ENCODE peak calls at places on chromosomes 2 and 18, in six cellular contexts. X is ovary, M is A549, Z is K562, Y is tibial nerve, O is HepG2. N is an unnamed sample.

GRCh38 chr2:202014328-202015034 is 19.2 kb upstream of the FZD7 start:
- DNase-seq in Z (no peak), X (no peak), M (no peak), O (no peak), Y (no peak), N (no peak)

GRCh38 chr2:14634223-14634884 is 1.8 kb downstream of the LRATD1 start:
- DNase-seq in Y (peak), X (peak), O (peak), Z (peak), M (peak), N (peak)

GRCh38 chr18:58848685-58849084 is 16.0 kb upstream of the ZNF532 start:
- DNase-seq in M (no peak), X (no peak), Z (no peak), O (no peak), Y (no peak), N (no peak)

GRCh38 chr2:224146356-224147160 is 107.5 kb upstream of the SERPINE2 start:
- DNase-seq in X (no peak), Z (no peak), M (no peak), Y (no peak), O (peak), N (peak)

GRCh38 chr2:101307950-101308431 is 510 bp downstream of the RNF149 start:
- DNase-seq in O (no peak), Z (no peak), X (peak), M (peak), Y (no peak), N (peak)

GRCh38 chr2:237429761-237430160 is 15.8 kb upstream of the COL6A3 start:
- DNase-seq in Y (no peak), Z (no peak), X (no peak), M (no peak), O (no peak), N (no peak)

GRCh38 chr2:112692496-112692911 is 28.3 kb upstream of the NT5DC4 start:
- DNase-seq in Y (peak), X (no peak), M (peak), Z (peak), O (peak), N (peak)

GRCh38 chr2:24910245-24910644 is 9.8 kb downstream of the ADCY3 start:
- DNase-seq in M (no peak), O (no peak), Z (no peak), Y (no peak), X (no peak), N (no peak)

GRCh38 chr2:95179451-95179850 is 13.8 kb downstream of the ZNF2 start:
- DNase-seq in X (no peak), Y (no peak), O (no peak), Z (no peak), M (no peak), N (peak)

GRCh38 chr18:9139400-9140039 is 2.9 kb downstream of the ANKRD12 start:
- DNase-seq in M (no peak), X (no peak), Y (no peak), O (no peak), Z (no peak), N (no peak)

GRCh38 chr18:9135081-9135911 is 1.3 kb upstream of the ANKRD12 start:
- DNase-seq in X (no peak), Y (no peak), M (no peak), O (no peak), Z (no peak), N (no peak)

GRCh38 chr18:9135912-9136314 is 668 bp upstream of the ANKRD12 start:
- DNase-seq in X (no peak), O (peak), Z (peak), M (peak), Y (no peak), N (peak)

GRCh38 chr18:9137168-9138066 is 836 bp downstream of the ANKRD12 start:
- DNase-seq in Y (peak), X (peak), Z (peak), M (peak), O (peak), N (peak)

GRCh38 chr18:9136315-9137141 is at the start of gene ANKRD12:
- DNase-seq in Y (peak), O (peak), Z (peak), X (peak), M (peak), N (peak)
- TF ChIP-seq EP300 in Y (peak), O (peak), Z (peak), X (no peak), M (no peak), N (no peak)

DNA sequence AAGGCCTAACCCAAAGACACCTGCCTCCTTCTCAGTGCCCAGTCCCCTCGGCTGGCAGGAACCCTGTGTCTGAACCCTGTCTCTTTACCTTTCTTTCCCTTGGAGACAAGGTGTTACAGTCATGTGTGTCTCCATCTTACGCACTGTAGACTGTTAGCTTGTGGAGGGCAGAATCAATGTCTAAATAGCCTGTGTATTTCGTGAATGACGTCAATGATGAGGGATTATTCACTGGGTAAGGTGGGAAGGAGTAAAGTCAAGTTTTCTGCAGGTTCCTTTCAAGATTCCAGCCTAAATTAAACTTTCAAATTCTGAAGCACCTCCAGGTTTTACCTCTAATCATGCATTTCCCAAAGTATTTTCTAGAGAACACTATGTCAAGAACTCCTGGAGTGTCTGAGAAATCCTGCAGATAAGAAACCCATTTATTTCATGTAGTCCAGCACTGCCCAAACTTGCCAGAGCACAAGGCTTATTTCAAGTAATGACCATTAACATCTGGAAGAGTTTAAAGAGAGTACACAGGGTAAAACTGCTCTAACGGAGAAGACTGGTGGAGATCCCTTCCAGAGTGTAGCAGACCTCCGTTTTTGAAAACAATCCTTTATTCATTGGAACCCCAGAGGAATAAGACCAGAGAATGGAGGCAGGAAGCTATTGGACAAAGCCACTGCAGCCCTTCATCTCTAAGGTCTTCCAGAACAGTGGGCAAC is 72.8 kb downstream of the KCNF1 start:
- DNase-seq in Z (no peak), Y (no peak), X (no peak), M (no peak), O (no peak), N (no peak)
- TF ChIP-seq EP300 in Z (no peak), Y (no peak), X (no peak), M (no peak), O (no peak), N (no peak)

GRCh38 chr18:46296656-46297055 is 192.5 kb downstream of the HAUS1 start:
- DNase-seq in O (no peak), X (no peak), M (no peak), Z (no peak), Y (no peak), N (no peak)

GRCh38 chr18:46294751-46295150 is 190.6 kb downstream of the HAUS1 start:
- DNase-seq in X (no peak), Y (no peak), M (no peak), Z (no peak), O (no peak), N (no peak)

GRCh38 chr18:46294325-46294724 is 190.1 kb downstream of the HAUS1 start:
- DNase-seq in Z (no peak), Y (no peak), O (no peak), M (no peak), X (no peak), N (no peak)

GRCh38 chr18:46291149-46291548 is 187.0 kb downstream of the HAUS1 start:
- DNase-seq in M (no peak), Y (no peak), X (no peak), Z (no peak), O (no peak), N (no peak)

GRCh38 chr18:46293699-46294300 is 189.6 kb downstream of the HAUS1 start:
- DNase-seq in O (no peak), Y (no peak), Z (no peak), M (no peak), X (no peak), N (no peak)
- TF ChIP-seq EP300 in O (no peak), Y (no peak), Z (peak), M (no peak), X (no peak), N (no peak)

GRCh38 chr2:215900865-215901264 is 112.5 kb downstream of the MREG start:
- DNase-seq in Y (no peak), Z (no peak), X (no peak), M (no peak), O (no peak), N (no peak)

GRCh38 chr2:215904101-215904500 is 109.2 kb downstream of the MREG start:
- DNase-seq in Y (no peak), O (no peak), Z (no peak), X (no peak), M (no peak), N (no peak)

GRCh38 chr2:215901796-215902195 is 111.6 kb downstream of the MREG start:
- DNase-seq in M (no peak), X (no peak), Z (no peak), O (no peak), Y (no peak), N (no peak)

GRCh38 chr2:215905691-215906090 is 107.7 kb downstream of the MREG start:
- DNase-seq in Z (no peak), M (no peak), O (no peak), X (no peak), Y (no peak), N (no peak)

GRCh38 chr2:215903208-215903607 is 110.1 kb downstream of the MREG start:
- DNase-seq in Z (no peak), X (no peak), M (no peak), O (no peak), Y (no peak), N (no peak)
- TF ChIP-seq EP300 in Z (no peak), X (no peak), M (no peak), O (no peak), Y (no peak), N (no peak)

N was measured in transverse colon.